ENCODE peak calls at places on chromosomes 2 and 18, in nine cellular contexts. One of them, this sample, is unnamed.

GRCh38 chr18:939167-939566 is 34.5 kb downstream of the ADCYAP1 start:
- DNase-seq in fibroblast of lung: no peak
- DNase-seq in caudate nucleus: no peak
- DNase-seq in non-pigmented ciliary epithelial cell: no peak
- DNase-seq in EL: peak
- DNase-seq in stomach: no peak
- DNase-seq in central memory CD8-positive, alpha-beta T cell: no peak
- DNase-seq in activated CD4-positive, alpha-beta T cell treated with anti-CD3 and anti-CD28 coated beads for 24 hours: no peak
- DNase-seq in SK-MEL-5: no peak
- DNase-seq in this sample: no peak

GRCh38 chr2:27964067-27964466 is 73.5 kb downstream of the BABAM2 start:
- DNase-seq in EL: no peak
- DNase-seq in stomach: no peak
- DNase-seq in fibroblast of lung: no peak
- DNase-seq in non-pigmented ciliary epithelial cell: no peak
- DNase-seq in activated CD4-positive, alpha-beta T cell treated with anti-CD3 and anti-CD28 coated beads for 24 hours: no peak
- DNase-seq in central memory CD8-positive, alpha-beta T cell: no peak
- DNase-seq in caudate nucleus: no peak
- DNase-seq in SK-MEL-5: no peak
- DNase-seq in this sample: no peak

GRCh38 chr2:160293401-160293911 is 93.4 kb upstream of the ITGB6 start:
- DNase-seq in SK-MEL-5: peak
- DNase-seq in fibroblast of lung: peak
- DNase-seq in stomach: no peak
- DNase-seq in caudate nucleus: no peak
- DNase-seq in EL: peak
- DNase-seq in central memory CD8-positive, alpha-beta T cell: no peak
- DNase-seq in non-pigmented ciliary epithelial cell: peak
- DNase-seq in activated CD4-positive, alpha-beta T cell treated with anti-CD3 and anti-CD28 coated beads for 24 hours: no peak
- DNase-seq in this sample: no peak

GRCh38 chr2:119008108-119008507 is 66.1 kb downstream of the MARCO start:
- DNase-seq in SK-MEL-5: peak
- DNase-seq in activated CD4-positive, alpha-beta T cell treated with anti-CD3 and anti-CD28 coated beads for 24 hours: no peak
- DNase-seq in stomach: no peak
- DNase-seq in fibroblast of lung: no peak
- DNase-seq in central memory CD8-positive, alpha-beta T cell: no peak
- DNase-seq in caudate nucleus: no peak
- DNase-seq in EL: peak
- DNase-seq in non-pigmented ciliary epithelial cell: no peak
- DNase-seq in this sample: no peak

GRCh38 chr18:57434177-57434535 is 1.0 kb upstream of the ONECUT2 start:
- DNase-seq in fibroblast of lung: no peak
- DNase-seq in activated CD4-positive, alpha-beta T cell treated with anti-CD3 and anti-CD28 coated beads for 24 hours: no peak
- DNase-seq in central memory CD8-positive, alpha-beta T cell: no peak
- DNase-seq in SK-MEL-5: no peak
- DNase-seq in stomach: no peak
- DNase-seq in caudate nucleus: no peak
- DNase-seq in non-pigmented ciliary epithelial cell: no peak
- DNase-seq in EL: no peak
- DNase-seq in this sample: no peak

GRCh38 chr2:71458413-71459083 is 5.2 kb downstream of the DYSF start:
- DNase-seq in non-pigmented ciliary epithelial cell: peak
- DNase-seq in activated CD4-positive, alpha-beta T cell treated with anti-CD3 and anti-CD28 coated beads for 24 hours: no peak
- DNase-seq in stomach: no peak
- DNase-seq in EL: peak
- DNase-seq in central memory CD8-positive, alpha-beta T cell: no peak
- DNase-seq in caudate nucleus: no peak
- DNase-seq in fibroblast of lung: peak
- DNase-seq in SK-MEL-5: no peak
- DNase-seq in this sample: no peak

GRCh38 chr2:126879348-126880261 is 19.1 kb upstream of the TEX51 start:
- DNase-seq in central memory CD8-positive, alpha-beta T cell: no peak
- DNase-seq in non-pigmented ciliary epithelial cell: no peak
- DNase-seq in SK-MEL-5: no peak
- DNase-seq in caudate nucleus: no peak
- DNase-seq in stomach: no peak
- DNase-seq in activated CD4-positive, alpha-beta T cell treated with anti-CD3 and anti-CD28 coated beads for 24 hours: no peak
- DNase-seq in fibroblast of lung: no peak
- DNase-seq in EL: no peak
- DNase-seq in this sample: no peak

GRCh38 chr2:11939523-11939922 is 193.1 kb downstream of the LPIN1 start:
- DNase-seq in caudate nucleus: no peak
- DNase-seq in SK-MEL-5: no peak
- DNase-seq in central memory CD8-positive, alpha-beta T cell: no peak
- DNase-seq in stomach: no peak
- DNase-seq in activated CD4-positive, alpha-beta T cell treated with anti-CD3 and anti-CD28 coated beads for 24 hours: no peak
- DNase-seq in EL: no peak
- DNase-seq in non-pigmented ciliary epithelial cell: no peak
- DNase-seq in fibroblast of lung: no peak
- DNase-seq in this sample: no peak

GRCh38 chr2:212135739-212136138 is 402.9 kb downstream of the ERBB4 start:
- DNase-seq in activated CD4-positive, alpha-beta T cell treated with anti-CD3 and anti-CD28 coated beads for 24 hours: no peak
- DNase-seq in central memory CD8-positive, alpha-beta T cell: no peak
- DNase-seq in caudate nucleus: no peak
- DNase-seq in SK-MEL-5: no peak
- DNase-seq in EL: peak
- DNase-seq in non-pigmented ciliary epithelial cell: no peak
- DNase-seq in fibroblast of lung: no peak
- DNase-seq in stomach: no peak
- DNase-seq in this sample: no peak

GRCh38 chr2:227509824-227510619 is 38.1 kb downstream of the AGFG1 start:
- DNase-seq in caudate nucleus: no peak
- DNase-seq in EL: peak
- DNase-seq in SK-MEL-5: no peak
- DNase-seq in central memory CD8-positive, alpha-beta T cell: no peak
- DNase-seq in stomach: no peak
- DNase-seq in fibroblast of lung: peak
- DNase-seq in activated CD4-positive, alpha-beta T cell treated with anti-CD3 and anti-CD28 coated beads for 24 hours: no peak
- DNase-seq in non-pigmented ciliary epithelial cell: no peak
- DNase-seq in this sample: no peak

GRCh38 chr2:44016282-44016681 is 20.5 kb upstream of the LRPPRC start:
- DNase-seq in non-pigmented ciliary epithelial cell: peak
- DNase-seq in activated CD4-positive, alpha-beta T cell treated with anti-CD3 and anti-CD28 coated beads for 24 hours: no peak
- DNase-seq in EL: peak
- DNase-seq in fibroblast of lung: peak
- DNase-seq in caudate nucleus: no peak
- DNase-seq in SK-MEL-5: peak
- DNase-seq in central memory CD8-positive, alpha-beta T cell: no peak
- DNase-seq in stomach: peak
- DNase-seq in this sample: peak

GRCh38 chr18:51135361-51135760 is 62.1 kb downstream of the MEX3C start:
- DNase-seq in caudate nucleus: no peak
- DNase-seq in stomach: no peak
- DNase-seq in SK-MEL-5: no peak
- DNase-seq in fibroblast of lung: peak
- DNase-seq in activated CD4-positive, alpha-beta T cell treated with anti-CD3 and anti-CD28 coated beads for 24 hours: no peak
- DNase-seq in central memory CD8-positive, alpha-beta T cell: no peak
- DNase-seq in EL: peak
- DNase-seq in non-pigmented ciliary epithelial cell: peak
- DNase-seq in this sample: no peak

GRCh38 chr2:67388680-67389079 is 8.5 kb upstream of the ETAA1 start:
- DNase-seq in activated CD4-positive, alpha-beta T cell treated with anti-CD3 and anti-CD28 coated beads for 24 hours: no peak
- DNase-seq in non-pigmented ciliary epithelial cell: no peak
- DNase-seq in stomach: no peak
- DNase-seq in central memory CD8-positive, alpha-beta T cell: no peak
- DNase-seq in EL: no peak
- DNase-seq in SK-MEL-5: no peak
- DNase-seq in fibroblast of lung: no peak
- DNase-seq in caudate nucleus: no peak
- DNase-seq in this sample: no peak

GRCh38 chr2:201171259-201171814 is 11.6 kb upstream of the CASP10 start:
- DNase-seq in fibroblast of lung: no peak
- DNase-seq in activated CD4-positive, alpha-beta T cell treated with anti-CD3 and anti-CD28 coated beads for 24 hours: no peak
- DNase-seq in stomach: no peak
- DNase-seq in central memory CD8-positive, alpha-beta T cell: no peak
- DNase-seq in SK-MEL-5: no peak
- DNase-seq in non-pigmented ciliary epithelial cell: no peak
- DNase-seq in caudate nucleus: no peak
- DNase-seq in EL: no peak
- DNase-seq in this sample: no peak

GRCh38 chr2:37877457-37878315 is 47.4 kb upstream of the RMDN2 start:
- DNase-seq in non-pigmented ciliary epithelial cell: peak
- DNase-seq in stomach: no peak
- DNase-seq in fibroblast of lung: peak
- DNase-seq in SK-MEL-5: peak
- DNase-seq in EL: peak
- DNase-seq in caudate nucleus: no peak
- DNase-seq in activated CD4-positive, alpha-beta T cell treated with anti-CD3 and anti-CD28 coated beads for 24 hours: peak
- DNase-seq in central memory CD8-positive, alpha-beta T cell: no peak
- DNase-seq in this sample: peak

GRCh38 chr18:67733094-67733493 is 216.6 kb upstream of the DSEL start:
- DNase-seq in fibroblast of lung: peak
- DNase-seq in EL: peak
- DNase-seq in SK-MEL-5: no peak
- DNase-seq in caudate nucleus: no peak
- DNase-seq in activated CD4-positive, alpha-beta T cell treated with anti-CD3 and anti-CD28 coated beads for 24 hours: no peak
- DNase-seq in stomach: no peak
- DNase-seq in central memory CD8-positive, alpha-beta T cell: no peak
- DNase-seq in non-pigmented ciliary epithelial cell: peak
- DNase-seq in this sample: no peak

GRCh38 chr2:143513081-143513480 is 383.9 kb downstream of the ARHGAP15 start:
- DNase-seq in SK-MEL-5: peak
- DNase-seq in stomach: no peak
- DNase-seq in activated CD4-positive, alpha-beta T cell treated with anti-CD3 and anti-CD28 coated beads for 24 hours: no peak
- DNase-seq in fibroblast of lung: peak
- DNase-seq in caudate nucleus: peak
- DNase-seq in central memory CD8-positive, alpha-beta T cell: no peak
- DNase-seq in EL: peak
- DNase-seq in non-pigmented ciliary epithelial cell: no peak
- DNase-seq in this sample: peak

GRCh38 chr2:12498703-12499102 is 218.0 kb upstream of the TRIB2 start:
- DNase-seq in fibroblast of lung: peak
- DNase-seq in central memory CD8-positive, alpha-beta T cell: no peak
- DNase-seq in SK-MEL-5: peak
- DNase-seq in activated CD4-positive, alpha-beta T cell treated with anti-CD3 and anti-CD28 coated beads for 24 hours: no peak
- DNase-seq in caudate nucleus: no peak
- DNase-seq in stomach: no peak
- DNase-seq in non-pigmented ciliary epithelial cell: no peak
- DNase-seq in EL: peak
- DNase-seq in this sample: no peak

This sample was measured in glomerular endothelial cell.